ENCODE peak calls at places on chromosomes 7 and 10, in four cellular contexts. One of them, this sample, is unnamed.

GRCh38 chr10:43133196-43133808 is 4.9 kb upstream of the CSGALNACT2 start:
- DNase-seq in CD4-positive, alpha-beta T cell: no peak
- DNase-seq in nephron progenitor cell: no peak
- DNase-seq in brain microvascular endothelial cell: no peak
- DNase-seq in this sample: no peak

GRCh38 chr7:147915781-147916180 is 674.8 kb upstream of the C7orf33 start:
- DNase-seq in brain microvascular endothelial cell: no peak
- DNase-seq in CD4-positive, alpha-beta T cell: no peak
- DNase-seq in nephron progenitor cell: no peak
- DNase-seq in this sample: no peak

GRCh38 chr7:128893251-128894100 is 17.0 kb downstream of the KCP start:
- DNase-seq in brain microvascular endothelial cell: no peak
- DNase-seq in nephron progenitor cell: no peak
- DNase-seq in CD4-positive, alpha-beta T cell: no peak
- DNase-seq in this sample: no peak

GRCh38 chr7:123797673-123798526 is 47.1 kb upstream of the HYAL4 start:
- DNase-seq in nephron progenitor cell: no peak
- DNase-seq in CD4-positive, alpha-beta T cell: no peak
- DNase-seq in brain microvascular endothelial cell: peak
- DNase-seq in this sample: no peak

GRCh38 chr7:144122876-144123275 is at the start of gene OR2A14:
- DNase-seq in CD4-positive, alpha-beta T cell: no peak
- DNase-seq in nephron progenitor cell: no peak
- DNase-seq in brain microvascular endothelial cell: no peak
- DNase-seq in this sample: no peak

GRCh38 chr7:34133983-34134782 is 228.8 kb downstream of the BMPER start:
- DNase-seq in nephron progenitor cell: peak
- DNase-seq in CD4-positive, alpha-beta T cell: no peak
- DNase-seq in brain microvascular endothelial cell: peak
- DNase-seq in this sample: no peak

GRCh38 chr10:43235070-43235900 is 31.6 kb downstream of the RASGEF1A start:
- DNase-seq in nephron progenitor cell: no peak
- DNase-seq in brain microvascular endothelial cell: no peak
- DNase-seq in CD4-positive, alpha-beta T cell: no peak
- DNase-seq in this sample: peak

GRCh38 chr10:112783653-112784426 is 166.2 kb upstream of the TCF7L2 start:
- DNase-seq in nephron progenitor cell: peak
- DNase-seq in brain microvascular endothelial cell: no peak
- DNase-seq in CD4-positive, alpha-beta T cell: no peak
- DNase-seq in this sample: no peak

GRCh38 chr10:53223846-53224245 is 451.3 kb upstream of the MBL2 start:
- DNase-seq in nephron progenitor cell: peak
- DNase-seq in CD4-positive, alpha-beta T cell: no peak
- DNase-seq in brain microvascular endothelial cell: no peak
- DNase-seq in this sample: no peak

GRCh38 chr10:129387258-129387525 is 79.8 kb upstream of the MGMT start:
- DNase-seq in nephron progenitor cell: no peak
- DNase-seq in brain microvascular endothelial cell: no peak
- DNase-seq in CD4-positive, alpha-beta T cell: no peak
- DNase-seq in this sample: no peak

GRCh38 chr10:24826022-24826421 is 102.3 kb upstream of the ARHGAP21 start:
- DNase-seq in CD4-positive, alpha-beta T cell: no peak
- DNase-seq in brain microvascular endothelial cell: peak
- DNase-seq in nephron progenitor cell: no peak
- DNase-seq in this sample: no peak

GRCh38 chr7:20374391-20374790 is 43.7 kb downstream of the ITGB8 start:
- DNase-seq in brain microvascular endothelial cell: no peak
- DNase-seq in nephron progenitor cell: no peak
- DNase-seq in CD4-positive, alpha-beta T cell: no peak
- DNase-seq in this sample: no peak

GRCh38 chr10:124350806-124351205 is 67.9 kb downstream of the OAT start:
- DNase-seq in nephron progenitor cell: no peak
- DNase-seq in brain microvascular endothelial cell: no peak
- DNase-seq in CD4-positive, alpha-beta T cell: no peak
- DNase-seq in this sample: no peak

GRCh38 chr10:124353896-124354295 is 64.8 kb downstream of the OAT start:
- DNase-seq in CD4-positive, alpha-beta T cell: no peak
- DNase-seq in brain microvascular endothelial cell: no peak
- DNase-seq in nephron progenitor cell: no peak
- DNase-seq in this sample: no peak

GRCh38 chr10:124354411-124355382 is 64.0 kb downstream of the OAT start:
- DNase-seq in brain microvascular endothelial cell: peak
- DNase-seq in CD4-positive, alpha-beta T cell: peak
- DNase-seq in nephron progenitor cell: peak
- DNase-seq in this sample: no peak

GRCh38 chr10:124351481-124352220 is 67.1 kb downstream of the OAT start:
- DNase-seq in CD4-positive, alpha-beta T cell: no peak
- DNase-seq in brain microvascular endothelial cell: no peak
- DNase-seq in nephron progenitor cell: no peak
- DNase-seq in this sample: no peak

DNA sequence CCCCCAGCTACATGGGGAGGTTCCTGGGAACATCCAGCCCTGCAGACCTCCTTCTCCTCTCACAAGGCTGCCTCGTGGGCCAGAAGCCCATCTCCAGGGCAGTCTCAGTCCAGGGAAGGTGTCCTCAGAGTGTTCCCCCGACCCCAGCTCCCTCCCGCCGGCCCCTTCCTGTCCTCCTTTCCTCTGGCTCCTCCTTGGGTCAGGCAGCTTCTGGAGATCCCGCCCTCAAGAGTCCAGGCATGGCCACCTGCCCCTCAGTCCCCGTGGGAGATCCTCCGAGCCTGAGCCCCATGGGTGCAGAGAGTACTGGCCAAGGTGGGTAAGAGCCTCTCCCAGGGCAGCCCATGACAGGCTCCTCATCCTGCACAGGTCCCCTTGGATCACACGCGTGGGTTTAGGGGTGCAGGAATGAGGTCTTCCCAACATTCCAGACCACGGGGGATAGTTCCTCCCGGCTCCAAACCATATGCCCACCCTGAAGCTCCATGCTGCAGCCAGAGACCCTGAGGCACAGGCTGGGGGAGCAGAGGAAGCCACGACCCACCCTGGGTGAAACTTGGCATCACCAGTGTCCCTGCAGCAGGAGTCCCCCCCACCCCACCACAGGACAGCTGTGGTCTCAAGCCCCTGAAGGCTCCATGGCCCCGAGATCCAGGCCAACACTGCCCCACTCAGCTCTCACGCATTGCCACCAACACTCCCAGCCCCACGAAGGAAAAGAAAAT is 65.5 kb downstream of the OAT start:
- DNase-seq in brain microvascular endothelial cell: no peak
- DNase-seq in nephron progenitor cell: no peak
- DNase-seq in CD4-positive, alpha-beta T cell: no peak
- DNase-seq in this sample: no peak
- TF ChIP-seq CTCF in brain microvascular endothelial cell: no peak
- TF ChIP-seq CTCF in nephron progenitor cell: no peak
- TF ChIP-seq CTCF in CD4-positive, alpha-beta T cell: no peak
- TF ChIP-seq CTCF in this sample: no peak

DNA sequence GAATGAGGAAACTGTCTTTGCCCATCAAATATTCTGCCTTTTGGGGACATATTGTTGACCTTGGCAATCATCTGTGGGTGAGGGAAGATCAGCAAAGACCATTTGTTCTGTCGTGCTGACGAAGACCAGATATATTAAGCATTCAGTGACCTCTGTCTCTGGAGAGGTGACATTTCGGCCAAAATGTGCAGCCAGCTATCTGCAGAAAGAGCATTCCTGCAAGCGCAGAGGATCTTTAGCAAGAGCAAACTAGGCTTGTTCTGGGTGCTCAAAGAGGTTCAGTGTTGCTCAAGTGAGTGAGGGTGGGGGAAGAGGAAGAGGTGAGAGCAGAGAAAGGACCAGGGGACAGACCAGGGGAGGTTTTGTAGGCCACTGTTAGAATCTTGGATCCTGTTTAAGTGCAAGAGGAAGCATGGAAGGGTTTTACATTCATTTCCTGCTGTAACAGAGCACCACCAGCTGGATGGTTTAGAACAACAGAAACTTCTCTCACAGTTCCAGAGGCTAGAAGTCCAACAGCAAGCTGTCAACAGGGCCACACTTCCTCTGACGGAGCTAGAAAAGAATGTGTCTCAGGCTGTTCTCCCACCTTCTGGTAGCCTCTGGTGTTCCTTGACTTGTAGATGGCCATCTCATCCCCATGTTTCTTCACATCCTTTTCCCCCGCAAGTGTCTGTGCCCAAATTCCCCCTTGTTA is 11.2 kb downstream of the C10orf120 start:
- DNase-seq in brain microvascular endothelial cell: peak
- DNase-seq in CD4-positive, alpha-beta T cell: no peak
- DNase-seq in nephron progenitor cell: no peak
- DNase-seq in this sample: no peak
- TF ChIP-seq CTCF in brain microvascular endothelial cell: no peak
- TF ChIP-seq CTCF in CD4-positive, alpha-beta T cell: no peak
- TF ChIP-seq CTCF in nephron progenitor cell: no peak
- TF ChIP-seq CTCF in this sample: no peak

GRCh38 chr10:47309403-47310089 is 9.5 kb downstream of the GDF10 start:
- DNase-seq in nephron progenitor cell: no peak
- DNase-seq in CD4-positive, alpha-beta T cell: no peak
- DNase-seq in brain microvascular endothelial cell: no peak
- DNase-seq in this sample: no peak
- TF ChIP-seq CTCF in nephron progenitor cell: peak
- TF ChIP-seq CTCF in CD4-positive, alpha-beta T cell: no peak
- TF ChIP-seq CTCF in brain microvascular endothelial cell: peak
- TF ChIP-seq CTCF in this sample: no peak

GRCh38 chr10:125000366-125001312 is 58.7 kb downstream of the ZRANB1 start:
- DNase-seq in nephron progenitor cell: no peak
- DNase-seq in brain microvascular endothelial cell: no peak
- DNase-seq in CD4-positive, alpha-beta T cell: no peak
- DNase-seq in this sample: peak
- TF ChIP-seq CTCF in nephron progenitor cell: no peak
- TF ChIP-seq CTCF in brain microvascular endothelial cell: peak
- TF ChIP-seq CTCF in CD4-positive, alpha-beta T cell: no peak
- TF ChIP-seq CTCF in this sample: no peak